ENCODE peak calls at places on chromosomes 12 and 14, in nine cellular contexts. N is HepG2, Y is stomach, V is A549, I is tibial nerve, W is GM12878, K is H1, R is SK-N-SH, T is ovary. P is an unnamed sample.

GRCh38 chr14:102491786-102492522 is 17.6 kb downstream of the ANKRD9 start:
- DNase-seq in N (no peak), Y (no peak), V (no peak), I (no peak), W (no peak), K (no peak), R (no peak), T (no peak), P (no peak)

GRCh38 chr14:89572566-89573398 is 155.7 kb upstream of the FOXN3 start:
- DNase-seq in N (no peak), Y (no peak), V (no peak), I (no peak), W (no peak), K (no peak), R (no peak), T (no peak), P (no peak)

GRCh38 chr12:1047898-1048660 is 57.1 kb downstream of the ERC1 start:
- DNase-seq in N (no peak), Y (no peak), V (no peak), I (no peak), W (no peak), K (no peak), R (peak), T (no peak), P (no peak)

GRCh38 chr14:70425349-70425748 is 8.5 kb upstream of the SYNJ2BP start:
- DNase-seq in N (no peak), Y (peak), V (no peak), I (no peak), W (no peak), K (no peak), R (no peak), T (no peak), P (no peak)

GRCh38 chr12:94955193-94955592 is 48.3 kb downstream of the NDUFA12 start:
- DNase-seq in N (no peak), Y (no peak), V (no peak), I (no peak), W (no peak), K (no peak), R (no peak), T (no peak), P (no peak)

GRCh38 chr12:6332459-6332858 is 9.4 kb downstream of the TNFRSF1A start:
- DNase-seq in N (no peak), Y (no peak), V (peak), I (no peak), W (no peak), K (no peak), R (no peak), T (no peak), P (no peak)

GRCh38 chr12:104427547-104427938 is 29.2 kb upstream of the CHST11 start:
- DNase-seq in N (no peak), Y (no peak), V (no peak), I (no peak), W (no peak), K (no peak), R (no peak), T (no peak), P (no peak)

GRCh38 chr14:99481745-99482099 is 513 bp downstream of the CCNK start:
- DNase-seq in N (no peak), Y (no peak), V (peak), I (no peak), W (no peak), K (no peak), R (no peak), T (no peak), P (no peak)

GRCh38 chr12:88145567-88146347 is 3.6 kb downstream of the TMTC3 start:
- DNase-seq in N (no peak), Y (no peak), V (no peak), I (no peak), W (no peak), K (no peak), R (no peak), T (no peak), P (no peak)

GRCh38 chr14:64196668-64197411 is 97.3 kb downstream of the ESR2 start:
- DNase-seq in N (no peak), Y (peak), V (no peak), I (no peak), W (no peak), K (peak), R (peak), T (peak), P (no peak)

GRCh38 chr12:50947932-50948331 is 4.4 kb upstream of the HIGD1C start:
- DNase-seq in N (no peak), Y (no peak), V (no peak), I (no peak), W (no peak), K (no peak), R (no peak), T (no peak), P (no peak)

DNA sequence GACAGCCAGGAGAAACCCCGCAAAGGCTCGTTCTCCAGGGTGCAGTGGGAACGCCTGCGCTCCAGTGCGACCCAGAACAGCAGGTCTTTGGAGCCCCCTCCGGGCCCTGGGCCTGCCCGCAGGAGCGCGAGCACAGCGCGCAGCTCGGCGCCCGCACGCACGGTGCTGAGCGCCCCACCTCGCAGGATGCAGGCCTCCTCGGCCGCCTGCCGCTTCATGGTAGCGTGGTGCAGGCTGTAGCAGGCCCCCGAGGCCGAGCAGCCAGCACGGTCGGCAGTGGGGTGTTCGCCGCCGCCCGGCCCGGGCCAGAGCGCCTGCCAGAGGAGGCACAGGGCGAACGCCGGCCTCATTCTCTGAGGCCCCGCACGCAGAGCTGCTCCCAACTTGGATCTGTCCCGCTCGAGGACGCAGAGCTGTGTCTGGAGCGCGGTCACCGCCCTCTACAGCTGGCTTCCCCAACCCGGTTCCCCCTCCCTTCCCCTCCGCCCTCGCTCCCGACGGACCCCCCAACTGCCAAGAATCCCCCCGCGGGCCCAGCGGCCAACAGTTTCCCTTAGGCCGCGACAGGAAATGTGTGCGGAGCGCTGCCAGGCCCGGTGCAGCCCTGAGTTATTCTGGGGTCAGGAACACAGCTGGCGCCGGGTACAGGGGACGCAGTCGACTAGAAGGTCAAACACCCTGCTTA is at the start of gene CLEC14A:
- DNase-seq in N (no peak), Y (no peak), V (no peak), I (peak), W (no peak), K (peak), R (no peak), T (peak), P (no peak)
- H3K4me3 ChIP-seq in N (no peak), Y (peak), V (no peak), I (peak), W (no peak), K (peak), R (no peak), T (peak), P (peak)

GRCh38 chr14:36130186-36130585 is 46.3 kb downstream of the PTCSC3 start:
- DNase-seq in N (no peak), Y (no peak), V (no peak), I (no peak), W (no peak), K (no peak), R (no peak), T (no peak), P (no peak)

GRCh38 chr14:36132826-36133225 is 43.7 kb downstream of the PTCSC3 start:
- DNase-seq in N (no peak), Y (no peak), V (no peak), I (no peak), W (no peak), K (no peak), R (no peak), T (no peak), P (no peak)

GRCh38 chr14:36134026-36134425 is 42.5 kb downstream of the PTCSC3 start:
- DNase-seq in N (no peak), Y (no peak), V (no peak), I (no peak), W (no peak), K (no peak), R (no peak), T (no peak), P (no peak)

GRCh38 chr14:36129181-36129580 is 47.3 kb downstream of the PTCSC3 start:
- DNase-seq in N (no peak), Y (no peak), V (no peak), I (no peak), W (no peak), K (peak), R (no peak), T (no peak), P (no peak)
- TF ChIP-seq EP300 in N (no peak), Y (no peak), V (no peak), I (no peak), W (no peak), K (no peak), R (no peak), T (no peak), P (no peak)

GRCh38 chr14:75980856-75981255 is 939 bp downstream of the TGFB3 start:
- DNase-seq in N (no peak), Y (peak), V (no peak), I (no peak), W (no peak), K (no peak), R (peak), T (peak), P (no peak)
- H3K4me3 ChIP-seq in N (peak), Y (peak), V (no peak), I (peak), W (no peak), K (peak), R (peak), T (peak), P (peak)

GRCh38 chr14:44961151-44961729 is 507 bp downstream of the KLHL28 start:
- DNase-seq in N (no peak), Y (peak), V (peak), I (no peak), W (no peak), K (no peak), R (peak), T (peak), P (no peak)
- TF ChIP-seq EP300 in N (no peak), Y (no peak), V (no peak), I (no peak), W (no peak), K (no peak), R (no peak), T (no peak), P (no peak)

DNA sequence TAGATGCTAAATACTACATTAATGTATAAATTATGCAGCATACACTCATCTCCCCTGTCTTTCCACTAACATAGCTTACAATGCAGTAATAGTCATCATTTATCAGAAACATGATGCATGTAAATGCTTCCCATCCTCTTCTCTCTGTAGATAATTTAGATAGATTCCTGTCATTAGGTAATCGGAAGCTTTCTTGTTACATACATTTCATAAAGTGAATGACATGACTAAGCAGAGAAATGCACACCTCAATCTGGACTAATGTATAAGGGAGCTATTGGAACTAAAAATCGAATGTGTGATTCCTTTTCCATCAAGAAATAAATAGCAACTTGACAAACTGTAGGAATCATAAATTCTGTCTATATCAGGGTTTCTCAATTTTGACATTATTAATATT is 273.4 kb downstream of the RASSF9 start:
- DNase-seq in N (no peak), Y (no peak), V (no peak), I (no peak), W (no peak), K (no peak), R (no peak), T (no peak), P (no peak)
- H3K4me3 ChIP-seq in N (no peak), Y (no peak), V (no peak), I (no peak), W (no peak), K (no peak), R (no peak), T (no peak), P (no peak)

DNA sequence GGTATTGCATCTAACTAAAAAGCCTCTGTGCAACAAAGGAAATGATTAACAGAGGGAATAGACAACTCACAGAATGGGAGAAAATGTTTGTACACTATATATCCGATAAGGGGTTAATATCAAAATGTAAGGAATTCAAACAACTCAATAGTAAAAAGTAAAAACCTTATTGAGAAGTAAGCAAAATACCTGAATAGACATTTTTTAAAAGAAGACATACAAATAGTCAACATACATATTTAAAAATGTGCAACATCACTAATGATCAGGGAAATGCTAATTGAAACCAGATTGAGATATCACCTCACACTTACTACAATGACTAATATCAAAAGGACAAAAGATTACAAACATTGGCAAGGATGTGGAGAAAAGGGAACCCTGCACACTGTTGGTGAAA is 31.9 kb upstream of the LGR5 start:
- DNase-seq in N (no peak), Y (no peak), V (no peak), I (no peak), W (no peak), K (no peak), R (no peak), T (no peak), P (no peak)
- TF ChIP-seq EP300 in N (no peak), Y (no peak), V (no peak), I (no peak), W (no peak), K (no peak), R (no peak), T (no peak), P (no peak)

DNA sequence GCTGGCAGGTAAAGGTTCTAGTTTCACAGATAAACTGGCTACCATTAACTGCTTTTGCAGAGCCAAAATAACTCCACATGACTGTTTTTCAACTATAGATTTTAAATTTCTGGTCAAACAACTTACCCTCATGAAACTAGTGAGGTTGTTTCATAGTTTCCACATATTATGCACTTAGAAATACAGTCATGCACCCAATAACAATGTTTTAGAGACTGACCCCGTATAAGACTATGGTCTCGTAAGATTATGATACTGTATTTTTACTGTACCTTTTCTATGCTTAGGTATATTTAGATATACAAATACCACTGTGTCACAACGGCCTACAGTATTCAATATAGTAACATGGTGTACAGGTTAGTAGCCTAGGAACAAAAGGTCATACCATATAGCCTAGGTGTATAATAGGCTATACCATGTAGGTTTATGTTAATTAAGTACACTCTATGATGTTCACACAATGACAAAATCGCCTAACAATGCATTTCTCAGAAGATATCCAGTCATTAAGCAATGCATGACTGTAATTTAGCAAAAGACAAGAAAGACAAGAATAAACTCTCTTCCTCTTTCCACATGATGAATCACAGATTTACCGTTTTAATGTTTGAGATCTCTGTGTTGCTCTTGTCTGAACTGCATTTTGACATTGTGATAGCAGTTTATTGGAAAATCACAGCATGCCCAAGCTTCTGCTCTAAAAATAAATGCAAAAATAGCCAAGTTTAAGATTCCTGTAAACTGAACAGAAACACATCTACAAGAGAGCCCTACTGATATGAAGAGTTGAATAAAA is 17.1 kb downstream of the DICER1 start:
- DNase-seq in N (no peak), Y (no peak), V (no peak), I (no peak), W (no peak), K (no peak), R (no peak), T (no peak), P (no peak)
- H3K4me3 ChIP-seq in N (no peak), Y (no peak), V (no peak), I (no peak), W (peak), K (no peak), R (no peak), T (no peak), P (no peak)

P was measured in esophagus muscularis mucosa.